ENCODE peak calls at places on chromosomes 4 and X, in eight cellular contexts. E, H, Q, W, L, F, K and Z are unnamed samples.

GRCh38 chrX:130118396-130118795 is 8.1 kb upstream of the ELF4 start:
- DNase-seq in L (no peak), F (no peak), Q (peak), H (no peak), E (no peak), W (no peak), K (no peak), Z (no peak)

GRCh38 chr4:145731026-145731425 is 51.1 kb downstream of the C4orf51 start:
- DNase-seq in Q (peak), E (no peak), K (no peak), L (no peak), H (no peak), W (no peak), F (no peak), Z (no peak)

GRCh38 chr4:39526283-39526682 is 956 bp downstream of the UGDH start:
- DNase-seq in W (no peak), L (no peak), K (no peak), H (no peak), E (no peak), F (no peak), Q (peak), Z (no peak)

GRCh38 chr4:10168151-10168550 is 51.6 kb upstream of the WDR1 start:
- DNase-seq in L (no peak), Q (no peak), H (no peak), K (no peak), F (no peak), E (no peak), W (no peak), Z (no peak)

GRCh38 chr4:38856524-38857337 is at the start of gene TLR6:
- DNase-seq in E (no peak), Q (peak), F (peak), K (peak), H (no peak), L (no peak), W (no peak), Z (no peak)

GRCh38 chr4:89222171-89222570 is 85.4 kb downstream of the GPRIN3 start:
- DNase-seq in K (no peak), L (no peak), E (no peak), Q (no peak), F (no peak), H (no peak), W (no peak), Z (no peak)

GRCh38 chr4:55020131-55020530 is 105.3 kb downstream of the KDR start:
- DNase-seq in E (no peak), K (no peak), L (no peak), W (no peak), F (no peak), Q (no peak), H (no peak), Z (no peak)

GRCh38 chr4:78297075-78297815 is 240.1 kb downstream of the FRAS1 start:
- DNase-seq in E (no peak), Q (peak), K (no peak), H (no peak), W (no peak), L (peak), F (no peak), Z (no peak)